ENCODE peak calls at places on chromosomes 11 and 22, in nine cellular contexts. Q is foreskin fibroblast; K is stimulated activated CD4-positive, alpha-beta T cell treated with anti-CD3 and anti-CD28 coated beads, TNF-alpha, amount 100 ng/mL, for 48 hours; T is cardiac muscle cell; G is fibroblast of the aortic adventitia; X is RPMI8226; O is MV-4-11; V is GM12891; E is B cell. D is an unnamed sample.

GRCh38 chr11:61335355-61335710 is 2.3 kb downstream of the TKFC start:
- DNase-seq in G (peak), E (no peak), X (no peak), Q (no peak), T (peak), O (no peak), K (no peak), V (no peak), D (no peak)

GRCh38 chr22:49198705-49199084 is 629.0 kb downstream of the BRD1 start:
- DNase-seq in X (no peak), E (no peak), Q (no peak), G (no peak), T (no peak), V (no peak), K (no peak), O (no peak), D (no peak)

GRCh38 chr11:112042161-112042960 is 17.2 kb downstream of the DLAT start:
- DNase-seq in V (no peak), X (no peak), T (peak), Q (no peak), K (no peak), O (no peak), E (no peak), G (peak), D (no peak)

GRCh38 chr11:69642913-69643632 is 2.1 kb downstream of the CCND1 start:
- DNase-seq in E (peak), O (peak), K (peak), X (peak), G (peak), V (peak), T (peak), Q (peak), D (peak)

GRCh38 chr11:35362571-35362980 is 56.8 kb downstream of the SLC1A2 start:
- DNase-seq in K (no peak), T (no peak), X (no peak), V (no peak), O (no peak), G (peak), Q (peak), E (no peak), D (no peak)

GRCh38 chr11:48103621-48104561 is 112.7 kb upstream of the OR4B1 start:
- DNase-seq in O (no peak), T (peak), E (no peak), V (no peak), Q (peak), G (no peak), K (no peak), X (no peak), D (no peak)

GRCh38 chr11:75350122-75350742 is 1.2 kb downstream of the ARRB1 start:
- DNase-seq in X (no peak), E (no peak), V (no peak), Q (no peak), O (no peak), K (no peak), G (no peak), T (no peak), D (no peak)

GRCh38 chr22:44224166-44224565 is 43.4 kb downstream of the PARVG start:
- DNase-seq in V (no peak), T (no peak), Q (peak), G (no peak), X (no peak), E (no peak), O (no peak), K (no peak), D (no peak)

GRCh38 chr11:65796726-65797601 is 10.1 kb downstream of the OVOL1 start:
- DNase-seq in K (no peak), T (no peak), V (no peak), Q (no peak), O (no peak), E (no peak), X (no peak), G (no peak), D (no peak)

GRCh38 chr22:35539910-35540599 is 576 bp upstream of the RASD2 start:
- DNase-seq in T (peak), V (peak), Q (peak), O (peak), G (no peak), E (peak), K (no peak), X (peak), D (peak)

GRCh38 chr11:111631666-111632039 is 29.4 kb downstream of the SIK2 start:
- DNase-seq in T (peak), X (no peak), Q (peak), O (no peak), G (peak), E (no peak), K (no peak), V (no peak), D (no peak)

GRCh38 chr11:112523477-112523876 is 262.8 kb upstream of the PLET1 start:
- DNase-seq in G (peak), O (no peak), Q (peak), V (no peak), X (no peak), E (no peak), K (no peak), T (peak), D (peak)

GRCh38 chr11:119361056-119361787 is 14.7 kb upstream of the MFRP start:
- DNase-seq in O (peak), T (peak), E (no peak), G (peak), X (peak), Q (peak), K (peak), V (no peak), D (no peak)

GRCh38 chr11:119029069-119029339 is 1.7 kb downstream of the SLC37A4 start:
- DNase-seq in G (no peak), Q (no peak), O (no peak), K (no peak), E (no peak), V (no peak), T (no peak), X (no peak), D (no peak)